ENCODE peak calls at places on chromosomes 2 and 18, in ten cellular contexts. J is body of pancreas, U is heart left ventricle, T is Peyer's patch, E is uterus, Q is sigmoid colon, L is endothelial cell of umbilical vein, N is ovary, B is esophagus squamous epithelium, V is A549. A is an unnamed sample.

GRCh38 chr2:61221819-61222218 is 59.8 kb downstream of the C2orf74 start:
- DNase-seq in E (no peak), B (no peak), N (no peak), L (no peak), U (no peak), V (no peak), Q (no peak), T (no peak), J (no peak), A (no peak)

GRCh38 chr18:12679183-12679786 is 21.4 kb upstream of the SPIRE1 start:
- DNase-seq in E (peak; percentile 56), L (peak; percentile 82), U (peak; percentile 80), V (no peak), N (peak; percentile 55), Q (peak; percentile 83), T (no peak), B (no peak), J (peak; percentile 29), A (peak; percentile 29)

GRCh38 chr18:78558101-78558810 is 421.4 kb upstream of the SALL3 start:
- DNase-seq in B (no peak), V (no peak), T (no peak), N (no peak), U (no peak), Q (no peak), L (no peak), J (no peak), E (no peak), A (no peak)

GRCh38 chr18:12862467-12862866 is 21.6 kb downstream of the PTPN2 start:
- DNase-seq in B (no peak), N (no peak), V (no peak), T (no peak), E (no peak), Q (no peak), U (no peak), J (peak; percentile 25), L (no peak), A (no peak)

GRCh38 chr2:21676676-21677075 is 552.9 kb downstream of the TDRD15 start:
- DNase-seq in B (no peak), E (no peak), N (no peak), U (no peak), T (no peak), L (no peak), J (no peak), V (no peak), Q (no peak), A (no peak)

GRCh38 chr2:143856973-143857372 is 662.9 kb downstream of the ZEB2 start:
- DNase-seq in B (no peak), N (no peak), L (no peak), T (no peak), U (no peak), Q (no peak), V (no peak), E (no peak), J (no peak), A (no peak)

GRCh38 chr2:69375494-69376353 is 11.3 kb downstream of the GFPT1 start:
- DNase-seq in U (no peak), N (no peak), B (no peak), L (peak; percentile 40), E (no peak), T (no peak), V (peak; percentile 62), Q (no peak), J (no peak), A (no peak)

GRCh38 chr18:69626643-69627242 is 226.1 kb downstream of the DOK6 start:
- DNase-seq in V (peak; percentile 0), J (no peak), N (no peak), U (no peak), L (no peak), E (no peak), Q (no peak), B (no peak), T (no peak), A (peak; percentile 7)

GRCh38 chr2:47004905-47005495 is 89.4 kb upstream of the MCFD2 start:
- DNase-seq in V (no peak), B (no peak), U (no peak), T (no peak), Q (no peak), N (no peak), L (no peak), J (no peak), E (no peak), A (peak; percentile 89)

GRCh38 chr2:24993797-24994196 is 22.0 kb upstream of the DNAJC27 start:
- DNase-seq in Q (no peak), E (no peak), B (no peak), U (no peak), N (no peak), T (no peak), V (no peak), L (no peak), J (no peak), A (no peak)

GRCh38 chr2:207767461-207768167 is 2.1 kb downstream of the FZD5 start:
- DNase-seq in J (peak; percentile 65), T (no peak), B (no peak), N (peak; percentile 36), E (peak; percentile 33), V (peak; percentile 81), L (peak; percentile 45), U (peak; percentile 62), Q (peak; percentile 80), A (peak; percentile 75)

GRCh38 chr2:132415256-132416079 is 1.1 kb upstream of the GPR39 start:
- DNase-seq in J (no peak), B (no peak), E (peak; percentile 24), N (no peak), Q (no peak), T (no peak), U (no peak), V (peak; percentile 18), L (no peak), A (no peak)

GRCh38 chr2:149857344-149857743 is 269.8 kb upstream of the MMADHC start:
- DNase-seq in Q (no peak), E (no peak), V (peak; percentile 22), J (no peak), B (no peak), N (no peak), T (no peak), U (no peak), L (peak; percentile 45), A (no peak)

GRCh38 chr2:64101141-64101591 is 43.1 kb downstream of the PELI1 start:
- DNase-seq in L (peak; percentile 84), V (no peak), B (no peak), T (no peak), J (no peak), N (no peak), Q (no peak), U (no peak), E (no peak), A (no peak)

GRCh38 chr18:11553098-11553940 is 56.1 kb upstream of the SLC35G4 start:
- DNase-seq in Q (no peak), U (no peak), J (peak; percentile 25), L (peak; percentile 59), E (no peak), V (peak; percentile 52), T (no peak), B (no peak), N (no peak), A (peak; percentile 18)

GRCh38 chr18:45997689-45998088 is 30.6 kb upstream of the EPG5 start:
- DNase-seq in T (no peak), B (no peak), U (no peak), E (no peak), Q (no peak), N (no peak), V (no peak), J (no peak), L (no peak), A (no peak)
- TF ChIP-seq POLR2A in T (no peak), B (no peak), U (no peak), E (no peak), Q (no peak), N (no peak), V (no peak), J (no peak), L (no peak), A (no peak)

DNA sequence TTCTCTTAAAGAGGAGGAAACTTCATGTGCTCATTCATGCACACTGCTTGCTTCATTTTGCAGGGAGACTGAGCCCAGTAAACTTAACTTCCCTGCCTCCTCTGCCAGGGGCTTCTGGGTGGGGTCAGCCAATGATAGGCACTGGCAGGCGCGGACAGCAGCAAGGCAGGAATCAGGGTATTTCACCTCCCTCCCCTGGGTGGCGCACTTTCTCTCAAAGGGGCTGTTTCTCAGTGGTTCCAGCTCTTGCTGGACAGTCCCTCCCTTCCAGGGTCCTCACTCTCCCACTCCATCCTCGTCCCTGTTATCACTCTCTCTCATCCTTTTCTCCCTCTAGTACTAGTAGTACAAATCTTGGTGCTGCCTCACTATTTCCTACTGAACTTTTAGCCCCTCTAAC is 320.5 kb upstream of the ZNF521 start:
- DNase-seq in Q (no peak), E (no peak), J (no peak), U (no peak), V (no peak), T (no peak), N (no peak), B (no peak), L (no peak), A (no peak)
- TF ChIP-seq POLR2A in Q (no peak), E (no peak), J (no peak), U (no peak), V (no peak), T (no peak), N (no peak), B (no peak), L (no peak), A (no peak)

GRCh38 chr2:97993926-97994325 is 1.8 kb downstream of the TMEM131 start:
- DNase-seq in J (no peak), V (no peak), N (no peak), U (no peak), B (no peak), E (no peak), Q (no peak), L (no peak), T (no peak), A (no peak)

GRCh38 chr2:97996679-97997078 is 931 bp upstream of the TMEM131 start:
- DNase-seq in N (peak; percentile 16), B (no peak), E (peak; percentile 18), V (no peak), T (no peak), Q (no peak), J (peak; percentile 6), L (no peak), U (no peak), A (no peak)

GRCh38 chr2:97995026-97995733 is 568 bp downstream of the TMEM131 start:
- DNase-seq in E (peak; percentile 18), J (peak; percentile 67), U (peak; percentile 53), B (no peak), L (peak; percentile 55), T (peak; percentile 64), Q (peak; percentile 69), V (peak; percentile 40), N (no peak), A (peak; percentile 66)

GRCh38 chr2:97997774-97998392 is 2.1 kb upstream of the TMEM131 start:
- DNase-seq in T (no peak), E (no peak), N (no peak), Q (no peak), J (no peak), L (no peak), U (no peak), B (no peak), V (no peak), A (peak; percentile 24)

GRCh38 chr2:97995734-97996624 is at the start of gene TMEM131:
- DNase-seq in J (peak; percentile 94), L (peak; percentile 94), N (peak; percentile 92), U (peak; percentile 97), B (peak; percentile 79), V (peak; percentile 95), T (peak; percentile 89), Q (peak; percentile 96), E (peak; percentile 91), A (peak; percentile 93)
- TF ChIP-seq POLR2A in J (peak; percentile 58), L (peak; percentile 69), N (no peak), U (no peak), B (no peak), V (peak; percentile 95), T (peak; percentile 85), Q (peak; percentile 24), E (peak; percentile 75), A (peak; percentile 94)

GRCh38 chr2:101341421-101341820 is 32.9 kb upstream of the RNF149 start:
- DNase-seq in U (no peak), V (no peak), T (no peak), E (no peak), Q (no peak), N (no peak), B (no peak), L (no peak), J (no peak), A (no peak)
- TF ChIP-seq POLR2A in U (no peak), V (no peak), T (no peak), E (no peak), Q (no peak), N (no peak), B (no peak), L (no peak), J (no peak), A (no peak)